ENCODE peak calls at places on chromosomes 3 and 15, in nine cellular contexts. C is stimulated activated CD4-positive, alpha-beta T cell treated with anti-CD3 and anti-CD28 coated beads, Interleukin-12 subunit alpha, Interleukin-12 subunit beta, amount 100 ng/mL, for 24 hours; P is tibial artery; O is stimulated activated naive CD4-positive, alpha-beta T cell treated with Interleukin-2 at 50 U/mL for 16 hours; G is endothelial cell; L is naive thymus-derived CD8-positive, alpha-beta T cell; V is iris pigment epithelial cell; B is activated CD4-positive, alpha-beta T cell treated with anti-CD3 and anti-CD28 coated beads, Interleukin-2, amount 10 ng/mL, durations not matched to agents 7 days and 5 days; Y is Calu3. N is an unnamed sample.
A peak's percentile ranks its signal among the peaks of the same experiment; 100 is the strongest.

GRCh38 chr15:29135266-29135665 is 134.4 kb downstream of the NSMCE3 start:
- DNase-seq in V (no peak), P (no peak), L (no peak), B (no peak), Y (no peak), C (no peak), G (no peak), O (no peak), N (no peak)

GRCh38 chr3:129604942-129605592 is 1.4 kb downstream of the PLXND1 start:
- DNase-seq in P (no peak), C (no peak), B (no peak), Y (no peak), O (peak; percentile 26), L (no peak), V (no peak), G (no peak), N (no peak)

GRCh38 chr3:111541911-111542483 is at the start of gene CD96:
- DNase-seq in C (peak; percentile 44), P (no peak), L (peak; percentile 78), Y (no peak), B (peak; percentile 82), O (peak; percentile 80), V (peak; percentile 74), G (no peak), N (no peak)

GRCh38 chr3:44030690-44031344 is 210.9 kb upstream of the TOPAZ1 start:
- DNase-seq in V (no peak), L (no peak), B (no peak), Y (no peak), C (no peak), O (no peak), P (no peak), G (no peak), N (no peak)

GRCh38 chr15:68608206-68608843 is 29.5 kb downstream of the CORO2B start:
- DNase-seq in G (no peak), C (no peak), P (peak; percentile 84), L (no peak), Y (no peak), V (no peak), B (no peak), O (no peak), N (no peak)

GRCh38 chr15:47741082-47741481 is 23.8 kb downstream of the SEMA6D start:
- DNase-seq in G (no peak), B (no peak), L (no peak), O (no peak), C (no peak), P (no peak), V (no peak), Y (no peak), N (no peak)

GRCh38 chr3:42162462-42162861 is 71.3 kb downstream of the TRAK1 start:
- DNase-seq in L (no peak), G (no peak), O (no peak), V (no peak), P (no peak), B (no peak), Y (no peak), C (no peak), N (no peak)

GRCh38 chr15:65258370-65258769 is 28.3 kb downstream of the PARP16 start:
- DNase-seq in G (no peak), B (no peak), O (no peak), L (no peak), V (no peak), C (no peak), Y (no peak), P (no peak), N (no peak)

GRCh38 chr3:36380171-36381031 is at the start of gene STAC:
- DNase-seq in O (no peak), V (no peak), Y (peak; percentile 84), B (peak; percentile 8), P (peak; percentile 22), L (no peak), C (no peak), G (peak; percentile 37), N (peak; percentile 2)

GRCh38 chr15:70165811-70166284 is 68.1 kb upstream of the TLE3 start:
- DNase-seq in C (no peak), O (no peak), L (no peak), V (no peak), P (peak; percentile 57), G (no peak), B (no peak), Y (no peak), N (no peak)

GRCh38 chr15:78944669-78945407 is at the start of gene CTSH:
- DNase-seq in G (peak; percentile 52), B (peak; percentile 54), L (peak; percentile 63), O (peak; percentile 73), C (peak; percentile 61), Y (peak; percentile 97), P (peak; percentile 62), V (peak; percentile 55), N (peak; percentile 53)

GRCh38 chr3:66480666-66481065 is 20.2 kb downstream of the LRIG1 start:
- DNase-seq in O (peak; percentile 32), P (no peak), Y (no peak), V (peak; percentile 29), G (no peak), B (peak; percentile 53), C (no peak), L (no peak), N (no peak)

GRCh38 chr3:148309390-148310035 is 388.2 kb upstream of the AGTR1 start:
- DNase-seq in L (no peak), B (peak; percentile 28), C (no peak), V (peak; percentile 52), P (peak; percentile 22), G (peak; percentile 52), O (no peak), Y (peak; percentile 68), N (peak; percentile 36)

GRCh38 chr3:149114458-149114857 is 15.0 kb upstream of the HPS3 start:
- DNase-seq in L (no peak), O (no peak), G (no peak), C (no peak), V (no peak), P (no peak), B (no peak), Y (no peak), N (no peak)

GRCh38 chr3:171690291-171690690 is 120.0 kb downstream of the PLD1 start:
- DNase-seq in P (no peak), V (no peak), B (no peak), O (no peak), G (no peak), L (no peak), Y (no peak), C (no peak), N (no peak)

GRCh38 chr3:194689493-194689901 is 3.8 kb downstream of the FAM43A start:
- DNase-seq in C (peak; percentile 6), G (no peak), L (no peak), O (no peak), B (no peak), Y (no peak), V (no peak), P (no peak), N (no peak)

GRCh38 chr3:3618624-3619023 is 180.6 kb upstream of the LRRN1 start:
- DNase-seq in B (no peak), G (no peak), P (no peak), O (no peak), V (no peak), L (no peak), C (no peak), Y (no peak), N (no peak)

GRCh38 chr15:70604671-70605070 is 158.7 kb downstream of the UACA start:
- DNase-seq in C (no peak), B (no peak), Y (no peak), O (no peak), G (no peak), L (no peak), V (peak; percentile 45), P (no peak), N (no peak)

GRCh38 chr3:126979076-126979628 is 3.8 kb upstream of the PLXNA1 start:
- DNase-seq in L (no peak), B (no peak), C (no peak), G (no peak), P (no peak), Y (no peak), V (peak; percentile 34), O (no peak), N (no peak)

GRCh38 chr3:50272911-50273688 is 4.2 kb downstream of the SEMA3B start:
- DNase-seq in Y (peak; percentile 94), B (peak; percentile 87), O (peak; percentile 83), G (peak; percentile 94), C (peak; percentile 90), L (peak; percentile 81), P (peak; percentile 81), V (peak; percentile 47), N (peak; percentile 54)

GRCh38 chr3:31391150-31391549 is 141.6 kb upstream of the STT3B start:
- DNase-seq in C (no peak), L (no peak), B (no peak), O (no peak), Y (no peak), P (no peak), V (no peak), G (no peak), N (no peak)

GRCh38 chr3:171374260-171374659 is 85.9 kb downstream of the TNIK start:
- DNase-seq in P (no peak), G (no peak), O (no peak), B (no peak), C (no peak), L (no peak), V (peak; percentile 17), Y (no peak), N (no peak)